ENCODE peak calls at places on chromosomes 5 and 9, in six cellular contexts. B, F, N, A, J and K are unnamed samples. For H3K4me1, the result is how much of the 10 kb centered on the place peaks cover.

GRCh38 chr9:120306561-120306960 is 273.4 kb downstream of the CDK5RAP2 start:
- DNase-seq in B (no peak), J (no peak), F (no peak), N (no peak), A (no peak), K (no peak)

GRCh38 chr5:35651002-35651756 is 33.5 kb downstream of the SPEF2 start:
- DNase-seq in B (peak), A (no peak), J (peak), F (peak), N (peak), K (no peak)

GRCh38 chr5:74685979-74686631 is 1.1 kb downstream of the HEXB start:
- DNase-seq in B (no peak), F (no peak), N (no peak), A (no peak), J (no peak), K (peak)

GRCh38 chr9:8917978-8918739 is 1118.6 kb upstream of the DMAC1 start:
- DNase-seq in A (no peak), J (no peak), F (no peak), N (no peak), B (no peak), K (no peak)

GRCh38 chr5:132771559-132771998 is 5.5 kb downstream of the SEPTIN8 start:
- DNase-seq in F (peak), N (no peak), A (peak), J (no peak), B (no peak), K (no peak)

GRCh38 chr5:139658928-139659667 is 10.9 kb downstream of the CXXC5 start:
- DNase-seq in A (no peak), J (no peak), N (peak), F (peak), B (no peak), K (no peak)

GRCh38 chr5:134267366-134268018 is 41.6 kb upstream of the PPP2CA start:
- DNase-seq in F (no peak), A (no peak), J (no peak), N (no peak), B (no peak), K (no peak)

GRCh38 chr9:135216666-135217431 is 129.4 kb downstream of the OLFM1 start:
- DNase-seq in F (peak), B (no peak), A (no peak), J (no peak), N (no peak), K (no peak)

GRCh38 chr5:32630867-32631491 is 45.6 kb downstream of the SUB1 start:
- DNase-seq in F (no peak), B (no peak), N (no peak), J (no peak), A (no peak), K (no peak)

GRCh38 chr5:76372320-76373054 is 30.6 kb upstream of the IQGAP2 start:
- DNase-seq in A (no peak), F (no peak), B (no peak), J (no peak), N (no peak), K (no peak)

GRCh38 chr5:34597034-34597433 is 59.1 kb upstream of the RAI14 start:
- DNase-seq in F (no peak), B (no peak), A (peak), J (no peak), N (no peak), K (no peak)

GRCh38 chr5:94618029-94618492 is 343 bp downstream of the KIAA0825 start:
- DNase-seq in N (peak), J (peak), A (no peak), B (peak), F (peak), K (peak)

GRCh38 chr9:94984891-94985476 is 258.5 kb downstream of the AOPEP start:
- DNase-seq in N (no peak), J (no peak), A (no peak), B (no peak), F (no peak), K (no peak)

GRCh38 chr5:147439253-147439652 is 70.6 kb downstream of the DPYSL3 start:
- DNase-seq in F (no peak), A (no peak), B (no peak), N (no peak), J (no peak), K (no peak)
- H3K4me1 ChIP-seq in F (half or more), A (under half), B (under half), N (under half), J (under half), K (under half)

GRCh38 chr5:2742921-2743679 is 8.4 kb downstream of the IRX2 start:
- DNase-seq in N (no peak), F (no peak), B (no peak), J (peak), A (no peak), K (no peak)
- H3K4me1 ChIP-seq in N (half or more), F (under half), B (under half), J (under half), A (under half), K (under half)

GRCh38 chr9:130193531-130194405 is 21.6 kb downstream of the NCS1 start:
- DNase-seq in N (no peak), A (no peak), F (no peak), J (no peak), B (no peak), K (no peak)

GRCh38 chr9:130193119-130193518 is 20.9 kb downstream of the NCS1 start:
- DNase-seq in A (no peak), F (no peak), J (no peak), B (no peak), N (no peak), K (no peak)

GRCh38 chr9:130191749-130192120 is 19.5 kb downstream of the NCS1 start:
- DNase-seq in N (no peak), A (no peak), F (no peak), B (no peak), J (no peak), K (no peak)

GRCh38 chr9:130191068-130191748 is 19.0 kb downstream of the NCS1 start:
- DNase-seq in B (no peak), N (no peak), F (no peak), J (no peak), A (no peak), K (no peak)

GRCh38 chr9:130192600-130192999 is 20.4 kb downstream of the NCS1 start:
- DNase-seq in A (no peak), J (no peak), F (no peak), N (no peak), B (no peak), K (no peak)
- H3K4me1 ChIP-seq in A (under half), J (under half), F (half or more), N (half or more), B (under half), K (under half)

GRCh38 chr5:1507016-1507375 is 16.8 kb downstream of the LPCAT1 start:
- DNase-seq in N (no peak), A (no peak), J (no peak), B (no peak), F (no peak), K (no peak)

GRCh38 chr5:1504617-1505016 is 19.1 kb downstream of the LPCAT1 start:
- DNase-seq in F (no peak), N (no peak), J (no peak), A (no peak), B (no peak), K (peak)

GRCh38 chr5:1506242-1507015 is 17.3 kb downstream of the LPCAT1 start:
- DNase-seq in F (no peak), B (no peak), N (no peak), J (no peak), A (no peak), K (peak)

GRCh38 chr5:1504244-1504595 is 19.5 kb downstream of the LPCAT1 start:
- DNase-seq in F (no peak), B (no peak), N (no peak), A (no peak), J (no peak), K (no peak)

DNA sequence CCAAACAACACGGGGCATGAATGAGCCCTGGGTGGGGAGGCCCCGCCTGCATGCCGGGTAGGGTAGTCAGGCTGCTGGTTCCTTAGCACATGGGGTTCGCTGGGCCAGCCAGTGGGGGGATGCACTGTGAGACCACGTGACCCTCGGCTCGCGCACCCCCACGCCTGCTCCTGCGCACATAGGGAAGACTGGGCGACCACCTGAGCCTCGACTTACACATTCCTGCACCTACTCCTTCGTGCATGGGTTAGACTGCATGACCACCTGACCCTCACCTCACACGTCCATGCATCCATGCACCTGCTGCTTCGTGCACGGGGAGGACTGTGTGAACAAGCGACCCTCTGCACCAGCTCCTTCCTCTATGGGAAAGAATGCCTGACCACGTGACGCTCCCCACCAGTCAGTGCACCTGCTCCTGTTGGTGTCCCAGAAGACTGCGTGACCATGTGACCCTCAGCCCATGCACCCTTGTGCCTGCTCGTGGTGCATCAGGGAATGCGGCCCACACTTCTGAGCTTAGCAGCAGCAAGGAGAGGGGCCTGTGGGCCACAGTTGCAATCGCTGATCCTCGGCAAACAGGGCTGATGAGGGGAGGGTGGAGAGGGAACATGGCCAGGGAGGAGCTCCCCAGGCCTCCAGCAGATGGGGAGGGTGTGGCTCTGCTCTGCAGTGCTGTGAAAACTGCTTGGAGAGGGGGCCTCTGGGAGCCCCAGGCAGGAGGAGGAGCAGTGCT is 18.1 kb downstream of the LPCAT1 start:
- DNase-seq in B (no peak), F (no peak), A (no peak), J (no peak), N (no peak), K (peak)
- H3K4me1 ChIP-seq in B (under half), F (under half), A (under half), J (under half), N (half or more), K (under half)

DNA sequence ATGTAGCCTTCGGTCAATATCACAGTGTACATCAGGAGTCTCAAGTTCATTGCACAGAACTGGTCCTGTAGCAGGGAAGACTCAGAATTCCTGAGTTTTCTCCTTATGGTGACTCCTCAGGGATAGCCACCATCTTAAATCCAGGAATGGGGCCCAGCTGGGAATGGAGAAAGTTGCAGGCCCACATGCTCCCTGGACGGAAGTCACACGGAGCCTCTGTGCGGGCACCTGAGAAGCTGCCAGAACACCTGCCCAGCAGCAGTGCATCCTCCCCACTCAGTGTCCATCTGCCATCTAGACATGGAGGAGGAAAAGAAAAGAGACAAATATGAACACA is 133.9 kb downstream of the SUSD1 start:
- DNase-seq in F (no peak), A (no peak), N (no peak), J (no peak), B (no peak), K (no peak)
- H3K4me1 ChIP-seq in F (under half), A (under half), N (under half), J (under half), B (under half), K (under half)